ENCODE peak calls at places on chromosomes 1 and 21, in nine cellular contexts. R is CD4-positive, alpha-beta T cell; G is left ventricle myocardium inferior; Q is aorta; S is heart left ventricle; O is mammary epithelial cell; H is small intestine; M is astrocyte; A is thoracic aorta. F is an unnamed sample.

GRCh38 chr1:174023438-174023837 is 1.3 kb upstream of the RC3H1 start:
- DNase-seq in S (no peak), H (peak; percentile 91), M (no peak), A (no peak), G (no peak), Q (no peak), O (peak; percentile 54), R (no peak), F (no peak)

GRCh38 chr1:30895942-30896660 is 12.5 kb downstream of the SDC3 start:
- DNase-seq in R (no peak), H (no peak), G (no peak), S (no peak), Q (no peak), M (no peak), O (no peak), A (no peak), F (no peak)

GRCh38 chr21:35244514-35244913 is 195.4 kb upstream of the RUNX1 start:
- DNase-seq in Q (no peak), M (no peak), A (no peak), R (no peak), H (no peak), G (no peak), O (peak; percentile 77), S (no peak), F (no peak)

GRCh38 chr1:200963076-200963475 is 60.4 kb downstream of the KIF21B start:
- DNase-seq in M (peak; percentile 6), H (no peak), R (no peak), A (no peak), Q (no peak), O (peak; percentile 73), S (no peak), G (no peak), F (no peak)

GRCh38 chr1:209375681-209376360 is 207.7 kb upstream of the CAMK1G start:
- DNase-seq in O (peak; percentile 42), R (no peak), H (no peak), A (no peak), G (no peak), S (no peak), M (peak; percentile 45), Q (no peak), F (no peak)

GRCh38 chr21:33259995-33260394 is 6.2 kb upstream of the IL10RB start:
- DNase-seq in O (no peak), A (no peak), R (no peak), Q (no peak), G (no peak), M (no peak), S (no peak), H (no peak), F (no peak)

GRCh38 chr21:41426656-41427311 is 745 bp downstream of the MX1 start:
- DNase-seq in S (no peak), M (no peak), O (no peak), Q (no peak), R (no peak), H (peak; percentile 25), G (no peak), A (no peak), F (no peak)

GRCh38 chr1:17579951-17580939 is 40.7 kb downstream of the ARHGEF10L start:
- DNase-seq in O (no peak), H (peak; percentile 79), S (no peak), G (no peak), R (no peak), Q (no peak), A (no peak), M (no peak), F (no peak)

GRCh38 chr1:199399996-199400714 is 627.4 kb upstream of the NR5A2 start:
- DNase-seq in Q (no peak), S (no peak), H (no peak), O (no peak), A (no peak), R (no peak), M (no peak), G (no peak), F (no peak)

GRCh38 chr1:58781541-58782307 is 2.1 kb downstream of the JUN start:
- DNase-seq in M (peak; percentile 51), A (no peak), G (peak; percentile 76), H (peak; percentile 68), Q (peak; percentile 91), S (peak; percentile 87), R (peak; percentile 25), O (peak; percentile 54), F (peak; percentile 45)
- H3K27ac ChIP-seq in M (peak overlapping the region; percentile 90), A (peak overlapping the region; percentile 100), G (peak overlapping the region; percentile 99), H (peak overlapping the region; percentile 99), Q (peak overlapping the region; percentile 100), S (peak overlapping the region; percentile 97), R (no peak overlapping the region), O (peak overlapping the region; percentile 91), F (peak overlapping the region; percentile 99)

GRCh38 chr1:23556661-23557470 is 2.4 kb downstream of the ID3 start:
- DNase-seq in R (no peak), S (no peak), M (no peak), A (no peak), H (peak; percentile 70), O (peak; percentile 80), G (no peak), Q (no peak), F (no peak)
- H3K27ac ChIP-seq in R (peak overlapping the region; percentile 86), S (peak overlapping the region; percentile 97), M (peak overlapping the region; percentile 97), A (peak overlapping the region; percentile 92), H (peak overlapping the region; percentile 92), O (peak overlapping the region; percentile 62), G (peak overlapping the region; percentile 96), Q (peak overlapping the region; percentile 78), F (peak overlapping the region; percentile 92)

GRCh38 chr1:204087181-204087892 is 14.4 kb downstream of the SOX13 start:
- DNase-seq in Q (peak; percentile 51), M (no peak), S (peak; percentile 28), H (no peak), O (no peak), A (no peak), R (no peak), G (no peak), F (no peak)
- H3K27ac ChIP-seq in Q (no peak overlapping the region), M (no peak overlapping the region), S (peak overlapping the region; percentile 46), H (no peak overlapping the region), O (no peak overlapping the region), A (peak overlapping the region; percentile 67), R (no peak overlapping the region), G (peak overlapping the region; percentile 86), F (peak overlapping the region; percentile 2)

DNA sequence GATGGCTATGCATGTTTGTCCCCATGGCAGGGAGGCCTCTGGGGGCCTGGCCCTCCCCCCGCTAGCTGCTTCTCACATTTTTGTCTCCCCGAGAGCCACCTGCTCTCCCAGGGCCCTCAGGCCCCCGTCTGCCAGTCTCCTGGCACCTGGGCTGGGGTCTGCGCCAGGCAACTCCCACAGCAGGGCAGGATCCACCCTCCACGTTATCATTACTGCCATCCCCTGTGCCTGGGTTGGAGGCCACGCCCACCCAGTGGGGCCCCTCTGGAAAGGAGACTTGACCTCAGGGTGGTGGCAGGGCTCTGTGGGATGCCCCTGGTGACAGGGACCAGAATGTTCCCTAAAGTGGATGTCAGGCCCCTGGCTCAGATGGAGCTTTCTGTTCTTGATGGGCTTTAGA is 66.5 kb downstream of the SKI start:
- DNase-seq in Q (no peak), S (no peak), O (no peak), R (no peak), H (no peak), M (no peak), G (no peak), A (no peak), F (no peak)
- H3K27ac ChIP-seq in Q (no peak overlapping the region), S (no peak overlapping the region), O (no peak overlapping the region), R (no peak overlapping the region), H (no peak overlapping the region), M (peak overlapping the region; percentile 8), G (peak overlapping the region; percentile 23), A (peak overlapping the region; percentile 54), F (no peak overlapping the region)

F was measured in caudate nucleus.